ENCODE peak calls at places on chromosomes 7 and 10, in five cellular contexts. F is K562, C is SK-N-SH, S is WTC11, W is A549. R is an unnamed sample.

GRCh38 chr7:78151229-78151628 is 352.7 kb downstream of the PHTF2 start:
- DNase-seq in F (no peak), C (no peak), W (no peak), S (no peak), R (no peak)

GRCh38 chr7:2738110-2738509 is 50.1 kb downstream of the AMZ1 start:
- DNase-seq in S (peak), W (no peak), C (no peak), F (no peak), R (no peak)

GRCh38 chr10:23155166-23155565 is 36.9 kb upstream of the PTF1A start:
- DNase-seq in S (no peak), F (no peak), W (no peak), C (no peak), R (no peak)

GRCh38 chr7:139909379-139910050 is 80.5 kb downstream of the TBXAS1 start:
- DNase-seq in W (no peak), F (no peak), S (no peak), C (no peak), R (no peak)

GRCh38 chr7:44743750-44744149 is 4.9 kb upstream of the ZMIZ2 start:
- DNase-seq in S (no peak), W (no peak), F (no peak), C (no peak), R (no peak)

GRCh38 chr10:42887734-42888503 is 105.3 kb downstream of the BMS1 start:
- DNase-seq in F (no peak), C (no peak), S (no peak), W (no peak), R (no peak)

GRCh38 chr10:103852189-103852711 is 3.1 kb downstream of the SH3PXD2A start:
- DNase-seq in S (no peak), F (no peak), W (no peak), C (no peak), R (no peak)

GRCh38 chr10:43128958-43129706 is 9.1 kb upstream of the CSGALNACT2 start:
- DNase-seq in F (peak), C (peak), S (no peak), W (no peak), R (peak)

GRCh38 chr7:39921505-39922250 is 28.4 kb upstream of the CDK13 start:
- DNase-seq in C (no peak), F (no peak), S (no peak), W (no peak), R (no peak)

GRCh38 chr10:126253613-126254002 is 134.7 kb downstream of the ADAM12 start:
- DNase-seq in W (no peak), S (no peak), F (no peak), C (no peak), R (no peak)

GRCh38 chr10:79170226-79170752 is 101.5 kb downstream of the ZMIZ1 start:
- DNase-seq in W (no peak), F (no peak), C (no peak), S (no peak), R (no peak)

GRCh38 chr7:123624527-123625183 is 23.0 kb downstream of the ASB15 start:
- DNase-seq in F (peak), S (peak), W (peak), C (peak), R (peak)

GRCh38 chr7:90210925-90211324 is 615 bp upstream of the STEAP2 start:
- DNase-seq in C (peak), F (no peak), W (no peak), S (peak), R (no peak)

GRCh38 chr10:804787-805634 is 115.5 kb upstream of the DIP2C start:
- DNase-seq in W (no peak), S (no peak), F (no peak), C (no peak), R (no peak)

GRCh38 chr10:119543814-119544642 is 1.5 kb upstream of the RGS10 start:
- DNase-seq in S (no peak), W (no peak), C (no peak), F (no peak), R (no peak)

GRCh38 chr7:131354390-131354789 is 26.7 kb downstream of the MKLN1 start:
- DNase-seq in S (no peak), F (no peak), W (no peak), C (no peak), R (no peak)

GRCh38 chr10:123221418-123221817 is 67.2 kb downstream of the BUB3 start:
- DNase-seq in W (no peak), F (no peak), C (no peak), S (no peak), R (no peak)

GRCh38 chr10:3761111-3761686 is 23.8 kb downstream of the KLF6 start:
- DNase-seq in C (no peak), W (no peak), S (no peak), F (no peak), R (no peak)

GRCh38 chr10:116155191-116155590 is 117.8 kb downstream of the GFRA1 start:
- DNase-seq in S (no peak), W (no peak), C (no peak), F (no peak), R (no peak)

GRCh38 chr7:15291707-15292106 is 270.1 kb downstream of the AGMO start:
- DNase-seq in C (no peak), F (no peak), W (no peak), S (no peak), R (no peak)

GRCh38 chr10:69499726-69500689 is 48.7 kb downstream of the TSPAN15 start:
- DNase-seq in C (no peak), F (no peak), S (no peak), W (no peak), R (no peak)

GRCh38 chr7:112789453-112789823 is 755 bp downstream of the TMEM168 start:
- DNase-seq in C (no peak), F (no peak), W (no peak), S (no peak), R (no peak)

GRCh38 chr10:23070819-23071218 is 24.6 kb upstream of the MSRB2 start:
- DNase-seq in F (no peak), C (no peak), W (no peak), S (no peak), R (no peak)

GRCh38 chr7:46145412-46145811 is 224.3 kb upstream of the IGFBP3 start:
- DNase-seq in C (no peak), F (no peak), W (peak), S (peak), R (no peak)

GRCh38 chr7:136655414-136655813 is 213.0 kb upstream of the CHRM2 start:
- DNase-seq in S (no peak), F (no peak), C (no peak), W (no peak), R (no peak)

GRCh38 chr7:30369879-30370278 is 85.5 kb downstream of the ZNRF2 start:
- DNase-seq in C (no peak), F (no peak), S (no peak), W (no peak), R (no peak)

GRCh38 chr7:101744588-101744987 is 72.8 kb upstream of the CUX1 start:
- DNase-seq in F (no peak), W (no peak), S (no peak), C (peak), R (no peak)

GRCh38 chr7:32036557-32036956 is 33.6 kb downstream of the PDE1C start:
- DNase-seq in S (no peak), W (no peak), C (no peak), F (no peak), R (no peak)

GRCh38 chr7:87344446-87344845 is 1.0 kb upstream of the CROT start:
- DNase-seq in W (no peak), C (no peak), F (no peak), S (no peak), R (no peak)

GRCh38 chr7:32518534-32519140 is 23.3 kb downstream of the AVL9 start:
- DNase-seq in W (no peak), S (no peak), F (no peak), C (no peak), R (no peak)

GRCh38 chr7:93566876-93567275 is 7.6 kb downstream of the CALCR start:
- DNase-seq in F (no peak), S (no peak), C (no peak), W (no peak), R (no peak)
- TF ChIP-seq MAX in F (no peak), S (no peak), C (no peak), W (no peak), R (no peak)

DNA sequence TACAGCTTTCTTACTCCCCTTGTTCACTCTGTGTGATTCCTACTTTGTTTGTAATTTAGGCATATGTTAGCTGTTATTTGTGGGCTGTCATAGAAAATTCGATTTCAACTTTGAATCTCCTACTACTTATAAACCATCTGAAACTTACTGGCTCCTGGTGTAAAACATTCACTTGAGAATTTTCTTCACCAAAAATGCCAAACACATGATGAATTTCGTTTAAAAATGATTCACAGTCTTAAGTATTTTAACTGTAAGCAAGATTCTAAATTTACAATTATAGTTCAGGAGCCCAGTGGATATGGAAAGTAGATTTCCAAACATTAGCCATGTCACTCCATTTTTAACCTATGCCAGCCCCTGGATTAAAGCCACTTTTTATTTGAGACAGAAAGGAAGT is 3.1 kb downstream of the CPED1 start:
- DNase-seq in F (no peak), C (no peak), S (no peak), W (no peak), R (no peak)
- TF ChIP-seq MAX in F (no peak), C (no peak), S (no peak), W (no peak), R (no peak)

DNA sequence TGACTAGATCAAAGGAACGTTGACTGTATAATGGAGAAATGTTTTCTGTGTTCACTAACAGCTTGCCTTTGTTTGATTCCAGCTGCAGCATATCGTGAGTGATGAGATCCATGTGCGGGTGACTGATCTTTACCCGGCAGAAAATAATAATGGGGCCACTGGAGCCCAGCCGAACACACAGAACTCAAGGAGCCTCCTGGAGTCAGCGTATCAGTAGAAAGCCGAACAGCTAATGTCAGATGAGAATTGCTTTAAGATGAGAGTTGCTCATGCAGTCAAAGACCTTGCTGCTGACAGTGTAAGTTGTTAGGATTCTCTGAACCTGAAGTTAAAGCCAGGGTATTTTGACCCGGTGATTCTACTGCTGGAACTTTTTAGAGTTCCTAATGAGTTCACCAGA is 34.3 kb upstream of the MTPAP start:
- DNase-seq in S (no peak), W (no peak), F (no peak), C (no peak), R (no peak)
- TF ChIP-seq MAX in S (no peak), W (no peak), F (no peak), C (no peak), R (no peak)

GRCh38 chr10:22010973-22011408 is 7.5 kb upstream of the DNAJC1 start:
- DNase-seq in S (no peak), F (no peak), C (no peak), W (no peak), R (no peak)
- TF ChIP-seq MAX in S (no peak), F (no peak), C (no peak), W (no peak), R (no peak)